ENCODE peak calls at places on chromosomes 16 and 17, in four cellular contexts. One of them, this sample, is unnamed. For H3K4me1 and H3K36me3, the result is how much of the 10 kb centered on the place peaks cover.

GRCh38 chr17:1485748-1486376 is 6.6 kb downstream of the MYO1C start:
- DNase-seq in PC-9: no peak
- DNase-seq in neural progenitor cell: peak
- DNase-seq in heart right ventricle: peak
- DNase-seq in this sample: peak

GRCh38 chr16:69064789-69065313 is 40.6 kb upstream of the HAS3 start:
- DNase-seq in PC-9: no peak
- DNase-seq in neural progenitor cell: peak
- DNase-seq in heart right ventricle: no peak
- DNase-seq in this sample: no peak

GRCh38 chr17:58084317-58084981 is 1.2 kb downstream of the DYNLL2 start:
- DNase-seq in PC-9: peak
- DNase-seq in neural progenitor cell: peak
- DNase-seq in heart right ventricle: peak
- DNase-seq in this sample: peak

GRCh38 chr16:14013571-14014283 is 57.4 kb upstream of the MRTFB start:
- DNase-seq in PC-9: peak
- DNase-seq in neural progenitor cell: no peak
- DNase-seq in heart right ventricle: peak
- DNase-seq in this sample: peak

GRCh38 chr16:53714080-53715050 is 10.4 kb downstream of the FTO start:
- DNase-seq in PC-9: no peak
- DNase-seq in neural progenitor cell: peak
- DNase-seq in heart right ventricle: no peak
- DNase-seq in this sample: no peak

GRCh38 chr17:79216391-79216790 is 141.8 kb downstream of the ENGASE start:
- DNase-seq in PC-9: no peak
- DNase-seq in neural progenitor cell: no peak
- DNase-seq in heart right ventricle: no peak
- DNase-seq in this sample: no peak

GRCh38 chr17:39365252-39365651 is 36.2 kb downstream of the FBXL20 start:
- DNase-seq in PC-9: no peak
- DNase-seq in neural progenitor cell: no peak
- DNase-seq in heart right ventricle: no peak
- DNase-seq in this sample: no peak

GRCh38 chr16:66471264-66471663 is 44.2 kb downstream of the BEAN1 start:
- DNase-seq in PC-9: no peak
- DNase-seq in neural progenitor cell: no peak
- DNase-seq in heart right ventricle: no peak
- DNase-seq in this sample: no peak

GRCh38 chr17:15255713-15256454 is 9.2 kb downstream of the PMP22 start:
- DNase-seq in PC-9: no peak
- DNase-seq in neural progenitor cell: no peak
- DNase-seq in heart right ventricle: no peak
- DNase-seq in this sample: no peak

GRCh38 chr17:7119314-7119713 is 4.7 kb upstream of the ASGR2 start:
- DNase-seq in PC-9: no peak
- DNase-seq in neural progenitor cell: no peak
- DNase-seq in heart right ventricle: no peak
- DNase-seq in this sample: no peak

GRCh38 chr16:83994087-83994486 is 26.0 kb downstream of the NECAB2 start:
- DNase-seq in PC-9: peak
- DNase-seq in neural progenitor cell: no peak
- DNase-seq in heart right ventricle: no peak
- DNase-seq in this sample: no peak

GRCh38 chr16:27239906-27240655 is 28.5 kb downstream of the NSMCE1 start:
- DNase-seq in PC-9: no peak
- DNase-seq in neural progenitor cell: no peak
- DNase-seq in heart right ventricle: no peak
- DNase-seq in this sample: no peak

GRCh38 chr17:72846399-72846798 is 246.1 kb downstream of the SLC39A11 start:
- DNase-seq in PC-9: no peak
- DNase-seq in neural progenitor cell: no peak
- DNase-seq in heart right ventricle: no peak
- DNase-seq in this sample: no peak

GRCh38 chr16:67833035-67833417 is 9.1 kb upstream of the THAP11 start:
- DNase-seq in PC-9: peak
- DNase-seq in neural progenitor cell: no peak
- DNase-seq in heart right ventricle: no peak
- DNase-seq in this sample: no peak

GRCh38 chr16:46996391-46996790 is 22.9 kb upstream of the DNAJA2 start:
- DNase-seq in PC-9: no peak
- DNase-seq in neural progenitor cell: no peak
- DNase-seq in heart right ventricle: no peak
- DNase-seq in this sample: no peak

GRCh38 chr17:32335647-32336046 is 6.3 kb downstream of the C17orf75 start:
- DNase-seq in PC-9: no peak
- DNase-seq in neural progenitor cell: no peak
- DNase-seq in heart right ventricle: no peak
- DNase-seq in this sample: no peak

GRCh38 chr17:8726477-8726876 is 18.2 kb downstream of the CCDC42 start:
- DNase-seq in PC-9: no peak
- DNase-seq in neural progenitor cell: no peak
- DNase-seq in heart right ventricle: no peak
- DNase-seq in this sample: no peak

GRCh38 chr16:2819179-2819938 is 2.3 kb downstream of the PRSS21 start:
- DNase-seq in PC-9: no peak
- DNase-seq in neural progenitor cell: no peak
- DNase-seq in heart right ventricle: no peak
- DNase-seq in this sample: no peak

GRCh38 chr17:32491371-32492280 is 4.8 kb downstream of the CDK5R1 start:
- DNase-seq in PC-9: no peak
- DNase-seq in neural progenitor cell: no peak
- DNase-seq in heart right ventricle: no peak
- DNase-seq in this sample: no peak

GRCh38 chr16:81385031-81385756 is 59.4 kb upstream of the CMIP start:
- DNase-seq in PC-9: no peak
- DNase-seq in neural progenitor cell: no peak
- DNase-seq in heart right ventricle: no peak
- DNase-seq in this sample: no peak

GRCh38 chr16:28549301-28549899 is 4.3 kb upstream of the SGF29 start:
- DNase-seq in PC-9: peak
- DNase-seq in neural progenitor cell: no peak
- DNase-seq in heart right ventricle: no peak
- DNase-seq in this sample: no peak

GRCh38 chr17:7024402-7024785 is 1.5 kb downstream of the BCL6B start:
- DNase-seq in PC-9: no peak
- DNase-seq in neural progenitor cell: no peak
- DNase-seq in heart right ventricle: no peak
- DNase-seq in this sample: no peak

GRCh38 chr17:28760987-28761562 is 17.3 kb downstream of the TRAF4 start:
- DNase-seq in PC-9: peak
- DNase-seq in neural progenitor cell: peak
- DNase-seq in heart right ventricle: peak
- DNase-seq in this sample: peak

GRCh38 chr17:68820825-68821481 is 134.2 kb downstream of the ABCA8 start:
- DNase-seq in PC-9: no peak
- DNase-seq in neural progenitor cell: no peak
- DNase-seq in heart right ventricle: no peak
- DNase-seq in this sample: no peak

GRCh38 chr17:66461343-66461995 is 159.1 kb downstream of the PRKCA start:
- DNase-seq in PC-9: no peak
- DNase-seq in neural progenitor cell: no peak
- DNase-seq in heart right ventricle: no peak
- DNase-seq in this sample: no peak
- H3K4me1 ChIP-seq in PC-9: half or more
- H3K4me1 ChIP-seq in neural progenitor cell: under half
- H3K4me1 ChIP-seq in heart right ventricle: under half
- H3K4me1 ChIP-seq in this sample: under half

GRCh38 chr17:82483836-82484235 is 25.3 kb downstream of the NARF start:
- DNase-seq in PC-9: no peak
- DNase-seq in neural progenitor cell: no peak
- DNase-seq in heart right ventricle: no peak
- DNase-seq in this sample: no peak

GRCh38 chr17:82489117-82489516 is 30.4 kb upstream of the FOXK2 start:
- DNase-seq in PC-9: no peak
- DNase-seq in neural progenitor cell: no peak
- DNase-seq in heart right ventricle: peak
- DNase-seq in this sample: no peak

GRCh38 chr17:82483204-82483660 is 24.7 kb downstream of the NARF start:
- DNase-seq in PC-9: no peak
- DNase-seq in neural progenitor cell: no peak
- DNase-seq in heart right ventricle: no peak
- DNase-seq in this sample: no peak

GRCh38 chr17:82487898-82488297 is 29.4 kb downstream of the NARF start:
- DNase-seq in PC-9: no peak
- DNase-seq in neural progenitor cell: no peak
- DNase-seq in heart right ventricle: no peak
- DNase-seq in this sample: peak

DNA sequence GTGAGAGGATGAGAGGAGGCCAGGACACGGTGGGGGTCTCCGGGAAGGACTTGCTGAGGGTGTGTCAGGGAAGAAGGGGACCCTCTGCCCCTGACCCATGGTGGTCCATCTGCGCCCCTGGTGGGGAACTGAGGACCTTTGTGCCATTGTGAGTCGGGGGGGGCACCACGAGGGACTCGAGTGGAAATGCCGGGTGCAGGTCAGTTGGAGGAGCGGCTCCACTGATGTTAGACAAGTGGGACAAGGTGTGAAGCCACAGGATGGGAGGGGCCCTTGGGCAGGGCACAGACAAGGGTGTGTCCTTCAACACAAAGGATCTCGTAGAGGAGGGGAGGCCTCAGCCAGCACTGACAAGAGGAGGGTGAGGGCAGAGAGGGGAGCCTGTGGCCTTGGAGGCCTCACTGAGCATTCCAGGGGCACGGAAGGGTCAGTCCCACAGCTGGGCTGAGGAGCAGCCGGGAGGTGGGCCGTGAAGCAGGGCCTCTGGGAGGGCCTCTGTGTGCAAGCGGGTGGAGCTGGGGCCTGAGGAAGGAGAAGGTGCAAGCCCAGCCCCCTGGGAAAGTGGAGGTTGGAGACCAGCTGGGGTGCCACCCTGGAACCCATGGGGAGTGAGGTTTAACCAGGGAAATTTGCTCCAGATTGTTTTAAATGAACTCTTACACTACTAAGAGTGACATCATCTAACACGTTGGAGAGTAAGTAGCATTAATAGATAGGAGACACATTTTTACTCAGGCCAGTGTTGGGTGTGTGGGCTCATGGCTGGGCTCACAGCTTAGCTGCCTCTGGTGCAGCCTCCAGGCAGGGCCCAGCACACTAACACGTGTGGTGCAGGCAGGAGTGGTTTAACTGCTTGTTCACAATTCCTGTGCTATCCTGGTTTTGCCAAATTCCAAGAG is 27.9 kb downstream of the NARF start:
- DNase-seq in PC-9: no peak
- DNase-seq in neural progenitor cell: no peak
- DNase-seq in heart right ventricle: no peak
- DNase-seq in this sample: no peak
- H3K36me3 ChIP-seq in PC-9: under half
- H3K36me3 ChIP-seq in neural progenitor cell: under half
- H3K36me3 ChIP-seq in heart right ventricle: under half
- H3K36me3 ChIP-seq in this sample: half or more

GRCh38 chr17:77957869-77958715 is at the start of gene TNRC6C:
- DNase-seq in PC-9: no peak
- DNase-seq in neural progenitor cell: peak
- DNase-seq in heart right ventricle: peak
- DNase-seq in this sample: peak

GRCh38 chr17:77957215-77957868 is 1.2 kb upstream of the TNRC6C start:
- DNase-seq in PC-9: no peak
- DNase-seq in neural progenitor cell: peak
- DNase-seq in heart right ventricle: no peak
- DNase-seq in this sample: no peak

GRCh38 chr17:77959926-77960521 is 1.5 kb downstream of the TNRC6C start:
- DNase-seq in PC-9: no peak
- DNase-seq in neural progenitor cell: peak
- DNase-seq in heart right ventricle: peak
- DNase-seq in this sample: no peak

GRCh38 chr17:77958716-77959215 is 263 bp downstream of the TNRC6C start:
- DNase-seq in PC-9: no peak
- DNase-seq in neural progenitor cell: no peak
- DNase-seq in heart right ventricle: no peak
- DNase-seq in this sample: no peak

DNA sequence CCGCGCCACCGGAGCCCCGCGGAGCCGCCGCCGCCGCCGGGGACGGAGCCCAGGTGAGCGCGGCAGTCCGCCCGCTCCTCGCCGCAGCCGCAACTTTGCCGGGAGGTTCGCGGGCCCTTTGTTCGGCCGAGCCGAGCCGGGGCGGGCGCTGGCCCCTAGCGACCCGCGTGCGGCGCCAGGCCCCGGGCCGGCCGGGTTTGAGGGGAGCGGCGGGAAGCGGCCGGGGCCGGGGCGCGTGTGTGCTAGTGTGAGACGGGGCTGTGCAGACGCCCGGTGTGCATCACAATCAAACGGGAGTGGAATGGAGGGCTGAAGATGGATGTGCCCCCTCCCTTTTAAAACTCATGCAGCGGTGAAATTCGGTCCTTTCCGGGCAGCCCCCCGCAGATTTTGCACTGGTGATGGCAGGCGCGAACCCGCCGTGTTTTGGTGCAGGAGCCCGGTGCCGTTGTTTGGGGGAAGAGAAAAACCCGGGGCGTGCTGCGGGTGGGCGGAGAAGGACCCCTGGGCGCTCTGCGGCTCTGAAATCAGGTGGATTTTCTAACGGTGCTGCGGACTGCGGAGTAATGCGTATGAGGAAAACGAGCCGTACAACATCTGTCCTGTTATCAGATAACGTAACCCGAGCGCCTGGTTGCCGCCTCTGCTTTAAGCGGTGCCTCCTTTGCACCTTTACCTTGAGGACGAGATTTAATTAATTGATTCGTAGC is 868 bp downstream of the TNRC6C start:
- DNase-seq in PC-9: no peak
- DNase-seq in neural progenitor cell: peak
- DNase-seq in heart right ventricle: no peak
- DNase-seq in this sample: no peak
- H3K27ac ChIP-seq in PC-9: no peak
- H3K27ac ChIP-seq in neural progenitor cell: no peak
- H3K27ac ChIP-seq in heart right ventricle: peak
- H3K27ac ChIP-seq in this sample: peak

GRCh38 chr17:64115871-64116534 is 13.9 kb downstream of the ERN1 start:
- DNase-seq in PC-9: peak
- DNase-seq in neural progenitor cell: no peak
- DNase-seq in heart right ventricle: no peak
- DNase-seq in this sample: no peak

GRCh38 chr17:64123114-64123513 is 6.8 kb downstream of the ERN1 start:
- DNase-seq in PC-9: no peak
- DNase-seq in neural progenitor cell: no peak
- DNase-seq in heart right ventricle: no peak
- DNase-seq in this sample: no peak

GRCh38 chr17:64118452-64118979 is 11.4 kb downstream of the ERN1 start:
- DNase-seq in PC-9: no peak
- DNase-seq in neural progenitor cell: no peak
- DNase-seq in heart right ventricle: peak
- DNase-seq in this sample: peak

GRCh38 chr17:64124609-64125008 is 5.3 kb downstream of the ERN1 start:
- DNase-seq in PC-9: no peak
- DNase-seq in neural progenitor cell: no peak
- DNase-seq in heart right ventricle: no peak
- DNase-seq in this sample: no peak

DNA sequence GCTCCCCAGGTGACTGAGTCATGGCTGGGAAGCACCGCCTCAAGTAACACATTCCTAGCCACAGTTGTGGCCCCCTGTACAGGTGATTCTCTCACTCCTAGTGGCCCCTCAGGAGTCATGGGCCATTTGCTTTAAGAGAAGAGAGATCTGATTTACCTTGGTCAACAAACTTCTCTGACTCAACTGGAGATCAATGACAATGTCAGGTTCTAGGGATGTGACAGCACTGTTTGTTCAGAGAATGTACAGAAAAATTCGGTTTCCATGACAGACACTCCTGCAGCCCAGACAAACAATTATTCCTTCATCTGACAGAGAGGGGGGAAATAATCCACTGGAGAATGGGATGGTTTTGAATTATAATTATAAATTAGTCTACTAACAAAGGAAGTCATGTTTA is 9.8 kb downstream of the ERN1 start:
- DNase-seq in PC-9: no peak
- DNase-seq in neural progenitor cell: no peak
- DNase-seq in heart right ventricle: no peak
- DNase-seq in this sample: no peak
- H3K4me1 ChIP-seq in PC-9: under half
- H3K4me1 ChIP-seq in neural progenitor cell: under half
- H3K4me1 ChIP-seq in heart right ventricle: under half
- H3K4me1 ChIP-seq in this sample: under half